ENCODE peak calls at places on chromosome 1, in four cellular contexts. B is stimulated activated CD4-positive, alpha-beta T cell treated with anti-CD3 and anti-CD28 coated beads, Interleukin-15, amount 100 ng/mL, for 1 hour; I is ACHN; O is GM19239. Y is an unnamed sample.

GRCh38 chr1:9784508-9785133 is 39.1 kb downstream of the CLSTN1 start:
- DNase-seq in I (peak), O (peak), B (peak), Y (peak)

GRCh38 chr1:62437273-62437945 is 560 bp downstream of the USP1 start:
- DNase-seq in O (no peak), B (peak), I (peak), Y (peak)

GRCh38 chr1:161199506-161200119 is 759 bp upstream of the ADAMTS4 start:
- DNase-seq in B (no peak), O (no peak), I (no peak), Y (no peak)

GRCh38 chr1:208154679-208155078 is 89.5 kb downstream of the PLXNA2 start:
- DNase-seq in O (no peak), I (no peak), B (no peak), Y (peak)

GRCh38 chr1:94606471-94606870 is 64.9 kb upstream of the F3 start:
- DNase-seq in O (no peak), I (no peak), B (no peak), Y (no peak)

GRCh38 chr1:248306103-248306502 is 2.9 kb upstream of the OR2T12 start:
- DNase-seq in O (no peak), B (no peak), I (no peak), Y (no peak)

GRCh38 chr1:76012341-76013208 is 62.0 kb upstream of the ST6GALNAC3 start:
- DNase-seq in O (no peak), I (no peak), B (no peak), Y (no peak)

GRCh38 chr1:24984800-24985552 is 54.9 kb upstream of the RUNX3 start:
- DNase-seq in O (no peak), I (no peak), B (no peak), Y (no peak)

GRCh38 chr1:1272341-1273151 is 1.1 kb downstream of the UBE2J2 start:
- DNase-seq in B (no peak), O (no peak), I (no peak), Y (no peak)

GRCh38 chr1:241411056-241411775 is 54.2 kb upstream of the RGS7 start:
- DNase-seq in I (peak), O (no peak), B (no peak), Y (no peak)

GRCh38 chr1:245195398-245195797 is 40.6 kb downstream of the KIF26B start:
- DNase-seq in O (no peak), B (no peak), I (no peak), Y (no peak)

Y was measured in trophoblast cell.